ENCODE peak calls at places on chromosome 9, in seven cellular contexts. C is foreskin fibroblast; Y is stimulated activated CD4-positive, alpha-beta T cell treated with anti-CD3 and anti-CD28 coated beads, Interleukin-2, amount 100 ng/mL, for 24 hours; G is osteocyte; Z is HCEC 1CT; A is NCI-H187 treated with DMSO at 0.1 percent for 48 hours; X is stimulated activated CD8-positive, alpha-beta memory T cell treated with anti-CD3 and anti-CD28 coated beads, Interleukin-12 subunit alpha, Interleukin-12 subunit beta, amount 100 ng/mL, for 4 hours. H is an unnamed sample.

GRCh38 chr9:20477940-20478620 is 144.2 kb downstream of the MLLT3 start:
- DNase-seq in C (peak; percentile 23), Y (no peak), G (no peak), Z (no peak), A (no peak), X (no peak), H (no peak)

GRCh38 chr9:79583957-79584654 is 12.3 kb downstream of the TLE4 start:
- DNase-seq in C (no peak), Y (peak; percentile 36), G (no peak), Z (no peak), A (no peak), X (no peak), H (no peak)

GRCh38 chr9:76415731-76416130 is 21.5 kb upstream of the RFK start:
- DNase-seq in C (peak; percentile 66), Y (no peak), G (no peak), Z (no peak), A (no peak), X (no peak), H (peak; percentile 70)

GRCh38 chr9:136242908-136243525 is 2.6 kb downstream of the QSOX2 start:
- DNase-seq in C (peak; percentile 34), Y (no peak), G (no peak), Z (no peak), A (no peak), X (no peak), H (no peak)

GRCh38 chr9:14441976-14442651 is 128.2 kb upstream of the NFIB start:
- DNase-seq in C (no peak), Y (no peak), G (no peak), Z (no peak), A (no peak), X (no peak), H (no peak)

GRCh38 chr9:101727621-101728524 is 10.6 kb downstream of the GRIN3A start:
- DNase-seq in C (peak; percentile 9), Y (peak; percentile 21), G (no peak), Z (peak; percentile 15), A (no peak), X (no peak), H (no peak)

GRCh38 chr9:125701351-125701750 is 5.7 kb downstream of the MAPKAP1 start:
- DNase-seq in C (peak; percentile 46), Y (no peak), G (no peak), Z (peak; percentile 67), A (no peak), X (no peak), H (peak; percentile 33)

GRCh38 chr9:98533132-98533531 is 175.6 kb downstream of the GABBR2 start:
- DNase-seq in C (no peak), Y (no peak), G (no peak), Z (peak; percentile 34), A (no peak), X (no peak), H (no peak)

GRCh38 chr9:19641046-19641445 is 147.8 kb downstream of the SLC24A2 start:
- DNase-seq in C (peak; percentile 1), Y (no peak), G (no peak), Z (peak; percentile 15), A (no peak), X (no peak), H (peak; percentile 7)

GRCh38 chr9:131179561-131180219 is 54.3 kb downstream of the NUP214 start:
- DNase-seq in C (peak; percentile 83), Y (no peak), G (no peak), Z (peak; percentile 90), A (no peak), X (no peak), H (peak; percentile 60)

GRCh38 chr9:89408628-89409101 is 89.2 kb downstream of the SEMA4D start:
- DNase-seq in C (no peak), Y (peak; percentile 59), G (no peak), Z (no peak), A (no peak), X (peak; percentile 57), H (no peak)

GRCh38 chr9:138046641-138047301 is 169.2 kb downstream of the CACNA1B start:
- DNase-seq in C (no peak), Y (no peak), G (peak; percentile 85), Z (no peak), A (no peak), X (no peak), H (no peak)

GRCh38 chr9:38044706-38045105 is 24.3 kb downstream of the SHB start:
- DNase-seq in C (no peak), Y (no peak), G (no peak), Z (no peak), A (no peak), X (no peak), H (no peak)

GRCh38 chr9:81621111-81621510 is 68.2 kb downstream of the TLE1 start:
- DNase-seq in C (no peak), Y (no peak), G (no peak), Z (no peak), A (no peak), X (no peak), H (no peak)

GRCh38 chr9:134648701-134649525 is 7.3 kb downstream of the COL5A1 start:
- DNase-seq in C (peak; percentile 73), Y (no peak), G (no peak), Z (peak; percentile 56), A (no peak), X (no peak), H (peak; percentile 63)

GRCh38 chr9:15403155-15403554 is 19.5 kb upstream of the SNAPC3 start:
- DNase-seq in C (no peak), Y (no peak), G (no peak), Z (peak; percentile 5), A (no peak), X (no peak), H (no peak)